ENCODE peak calls at places on chromosomes 5 and 9, in eight cellular contexts. W is CD4-positive, alpha-beta T cell; E is A549; P is CD8-positive, alpha-beta T cell; Z is ovary; Y is cardiac muscle cell; O is neural progenitor cell; U is upper lobe of right lung. J is an unnamed sample.

GRCh38 chr9:101119206-101119819 is 90.8 kb downstream of the PLPPR1 start:
- DNase-seq in W (no peak), O (peak), Z (no peak), U (peak), Y (peak), P (no peak), E (peak), J (peak)

GRCh38 chr9:93955356-93956182 is 414 bp upstream of the BARX1 start:
- DNase-seq in U (no peak), Z (no peak), W (no peak), E (peak), P (no peak), O (peak), Y (no peak), J (peak)

GRCh38 chr5:137622850-137623249 is 113.0 kb downstream of the KLHL3 start:
- DNase-seq in O (no peak), P (no peak), E (no peak), U (peak), Z (no peak), Y (peak), W (no peak), J (no peak)

GRCh38 chr9:109496126-109496707 is 1.9 kb downstream of the PTPN3 start:
- DNase-seq in E (no peak), W (no peak), Z (no peak), O (no peak), U (no peak), P (no peak), Y (no peak), J (no peak)

GRCh38 chr5:2181164-2181956 is 298.6 kb upstream of the IRX4 start:
- DNase-seq in P (no peak), W (no peak), U (no peak), E (no peak), O (no peak), Y (no peak), Z (no peak), J (no peak)

GRCh38 chr5:173327948-173328895 is at the start of gene STC2:
- DNase-seq in E (peak), Z (peak), O (peak), P (no peak), U (no peak), Y (peak), W (no peak), J (peak)

GRCh38 chr5:59346987-59347386 is 546.5 kb downstream of the PDE4D start:
- DNase-seq in Y (no peak), P (no peak), U (no peak), W (no peak), Z (no peak), O (no peak), E (no peak), J (no peak)

GRCh38 chr5:81590498-81591384 is 160.2 kb downstream of the SSBP2 start:
- DNase-seq in W (no peak), Z (no peak), O (peak), Y (peak), E (no peak), P (no peak), U (no peak), J (no peak)

GRCh38 chr9:37989632-37990155 is 79.3 kb downstream of the SHB start:
- DNase-seq in O (no peak), Y (no peak), U (no peak), P (no peak), Z (no peak), E (no peak), W (no peak), J (no peak)

GRCh38 chr5:172336264-172336663 is 52.7 kb upstream of the UBTD2 start:
- DNase-seq in E (no peak), P (no peak), U (no peak), W (no peak), Y (no peak), O (no peak), Z (no peak), J (no peak)

GRCh38 chr5:169904568-169904967 is 75.7 kb downstream of the INSYN2B start:
- DNase-seq in Y (no peak), U (no peak), Z (no peak), W (no peak), O (peak), E (no peak), P (no peak), J (peak)

GRCh38 chr5:111859533-111860270 is 102.7 kb upstream of the NREP start:
- DNase-seq in U (no peak), P (no peak), W (no peak), E (no peak), O (no peak), Y (peak), Z (no peak), J (peak)

GRCh38 chr9:18410983-18411382 is 63.0 kb upstream of the ADAMTSL1 start:
- DNase-seq in E (no peak), P (no peak), W (no peak), O (no peak), Z (no peak), U (no peak), Y (no peak), J (no peak)

GRCh38 chr9:105912868-105913516 is 218.7 kb downstream of the TMEM38B start:
- DNase-seq in Y (peak), U (no peak), P (no peak), Z (no peak), W (no peak), O (no peak), E (peak), J (no peak)

GRCh38 chr5:171957591-171958251 is 48.7 kb downstream of the FBXW11 start:
- DNase-seq in E (no peak), W (no peak), Y (no peak), P (no peak), Z (no peak), O (no peak), U (no peak), J (no peak)

GRCh38 chr5:83368317-83368716 is 103.2 kb upstream of the VCAN start:
- DNase-seq in P (no peak), O (no peak), Y (peak), U (no peak), E (no peak), Z (no peak), W (no peak), J (peak)

GRCh38 chr5:115583474-115583873 is 18.8 kb downstream of the TICAM2 start:
- DNase-seq in O (peak), U (no peak), W (no peak), P (no peak), E (no peak), Y (peak), Z (no peak), J (no peak)

GRCh38 chr5:158914008-158914407 is 185.7 kb downstream of the EBF1 start:
- DNase-seq in U (no peak), O (no peak), P (no peak), E (no peak), W (no peak), Y (no peak), Z (no peak), J (no peak)

GRCh38 chr9:121984726-121985402 is 108.2 kb downstream of the TTLL11 start:
- DNase-seq in O (no peak), P (no peak), Z (no peak), Y (peak), W (no peak), U (no peak), E (no peak), J (no peak)

GRCh38 chr5:131254741-131255140 is 9.1 kb upstream of the CDC42SE2 start:
- DNase-seq in U (no peak), Y (no peak), W (no peak), Z (no peak), P (no peak), O (no peak), E (no peak), J (no peak)

GRCh38 chr9:79482078-79482477 is 89.7 kb upstream of the TLE4 start:
- DNase-seq in W (no peak), Y (no peak), E (no peak), U (no peak), Z (no peak), O (no peak), P (no peak), J (no peak)

GRCh38 chr5:142888469-142889085 is 118.4 kb downstream of the ARHGAP26 start:
- DNase-seq in O (peak), Z (no peak), Y (peak), P (no peak), W (no peak), U (no peak), E (peak), J (peak)

GRCh38 chr5:35785601-35786085 is 71.0 kb upstream of the IL7R start:
- DNase-seq in O (no peak), Z (no peak), Y (no peak), U (no peak), E (no peak), W (no peak), P (no peak), J (no peak)

GRCh38 chr5:143019157-143019556 is 249.0 kb downstream of the ARHGAP26 start:
- DNase-seq in O (no peak), W (no peak), Z (no peak), U (no peak), Y (no peak), P (no peak), E (no peak), J (no peak)

GRCh38 chr5:98519530-98519929 is 253.9 kb upstream of the RGMB start:
- DNase-seq in U (no peak), W (no peak), Y (no peak), E (no peak), Z (no peak), O (no peak), P (no peak), J (no peak)

GRCh38 chr9:128231638-128232568 is 28.7 kb downstream of the DNM1 start:
- DNase-seq in U (peak), E (no peak), O (no peak), Z (no peak), Y (no peak), P (no peak), W (no peak), J (no peak)

GRCh38 chr9:104553261-104553660 is 15.7 kb upstream of the OR13C8 start:
- DNase-seq in Y (no peak), W (no peak), P (no peak), U (no peak), O (no peak), E (no peak), Z (no peak), J (no peak)

GRCh38 chr5:64301566-64301965 is 135.9 kb downstream of the RNF180 start:
- DNase-seq in E (no peak), W (no peak), Z (no peak), U (no peak), P (no peak), Y (no peak), O (no peak), J (no peak)

GRCh38 chr5:149988126-149988525 is 12.3 kb downstream of the TIGD6 start:
- DNase-seq in U (no peak), W (no peak), Y (no peak), Z (no peak), E (no peak), O (no peak), P (no peak), J (no peak)

DNA sequence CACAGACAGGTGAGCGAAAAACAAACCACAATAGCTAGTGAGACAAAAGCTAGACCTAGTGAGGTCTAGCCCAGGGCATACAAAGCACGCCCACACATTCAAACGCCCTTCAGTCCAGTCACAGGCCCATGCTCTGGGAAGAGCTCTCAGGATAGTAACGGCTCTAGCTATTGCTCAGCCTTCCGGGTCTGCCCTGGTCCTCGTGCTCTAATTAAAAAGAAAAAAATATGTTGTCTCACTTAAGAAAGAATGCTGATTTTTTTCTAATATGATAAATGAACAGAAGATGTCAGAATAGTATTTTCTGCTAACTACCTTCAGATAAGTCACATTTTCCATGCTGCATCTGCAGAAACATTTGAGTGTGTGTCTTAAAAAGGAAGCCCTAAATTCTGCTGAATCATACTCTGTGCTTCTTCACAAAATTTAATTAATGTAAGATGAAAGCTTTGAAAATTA is 94.5 kb downstream of the PLPP1 start:
- DNase-seq in E (no peak), P (no peak), U (no peak), Z (no peak), W (no peak), Y (peak), O (peak), J (peak)
- H3K27ac ChIP-seq in E (peak), P (no peak), U (no peak), Z (peak), W (no peak), Y (peak), O (peak), J (peak)

DNA sequence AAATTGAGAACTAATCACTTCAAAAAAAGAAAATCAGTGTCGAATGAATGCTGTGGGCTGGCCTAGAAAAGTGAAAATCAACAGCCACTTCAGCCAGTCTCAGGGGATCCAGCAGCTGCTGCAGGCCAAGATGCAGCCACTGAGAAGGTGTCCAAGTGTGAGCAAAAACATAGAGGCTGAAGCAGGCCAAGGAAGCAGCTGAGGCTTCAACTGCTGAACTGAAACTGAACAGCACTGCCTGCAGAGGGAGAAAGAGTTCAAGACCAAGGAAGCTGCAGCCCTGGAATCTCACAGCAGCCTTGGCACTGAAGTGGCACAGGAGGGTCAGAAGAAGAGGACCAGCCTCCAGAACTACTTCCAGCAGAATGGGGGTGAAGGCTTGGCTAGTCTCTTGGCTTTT is 15.8 kb upstream of the SLC36A3 start:
- DNase-seq in W (no peak), Y (peak), O (no peak), P (no peak), Z (peak), U (no peak), E (no peak), J (no peak)
- TF ChIP-seq CTCF in W (no peak), Y (peak), O (no peak), P (no peak), Z (no peak), U (no peak), E (peak), J (no peak)

DNA sequence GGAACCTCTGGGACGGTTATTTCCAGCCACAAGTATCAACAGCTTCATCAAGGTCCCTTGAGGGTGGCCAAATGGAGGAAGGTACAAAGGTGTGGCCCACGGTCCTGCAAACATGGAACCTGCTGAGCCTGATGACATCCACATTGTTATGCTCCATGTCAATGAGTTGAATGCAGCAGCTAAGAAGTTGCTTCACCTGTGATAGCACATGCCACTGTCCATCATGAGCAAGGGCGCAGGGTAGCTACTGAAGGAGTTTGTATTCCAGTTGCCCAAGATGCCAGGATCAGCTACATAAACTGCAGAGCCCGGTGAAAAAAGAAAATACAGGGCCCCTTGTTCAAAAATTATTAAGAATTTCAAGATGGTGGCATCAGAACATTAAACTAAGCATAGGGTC is 24.2 kb downstream of the LSM11 start:
- DNase-seq in O (no peak), W (no peak), E (no peak), Y (no peak), U (no peak), Z (no peak), P (no peak), J (no peak)
- H3K27ac ChIP-seq in O (no peak), W (no peak), E (no peak), Y (no peak), U (no peak), Z (no peak), P (no peak), J (no peak)

DNA sequence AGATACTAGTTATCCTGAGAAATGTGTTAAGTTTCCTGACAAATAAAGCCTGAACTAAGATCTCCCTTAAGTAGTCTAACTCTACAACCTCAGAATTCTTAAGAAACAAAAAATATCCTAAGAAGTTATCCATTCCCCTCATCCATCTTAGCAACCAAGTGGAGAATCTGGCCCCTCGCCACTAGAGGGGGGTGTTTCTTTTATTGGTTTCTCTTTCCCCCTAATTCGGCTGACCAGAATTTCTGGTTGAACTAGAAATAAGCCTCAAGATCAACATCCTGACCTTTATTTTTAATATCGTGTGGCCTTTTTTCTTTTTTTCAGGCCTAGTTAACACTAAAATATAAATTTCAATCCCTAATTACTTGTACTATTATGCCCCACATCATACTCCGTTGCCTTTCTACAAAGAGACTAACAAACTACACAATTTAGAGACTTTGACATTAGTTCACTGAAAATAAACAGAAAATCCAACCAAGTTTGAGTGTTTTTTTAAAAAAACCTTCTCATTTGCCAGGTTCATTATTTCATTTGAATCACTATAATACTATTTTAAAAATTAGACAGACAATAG is 14.3 kb upstream of the NR4A3 start:
- DNase-seq in Z (peak), P (peak), U (peak), W (peak), E (peak), Y (peak), O (peak), J (peak)
- TF ChIP-seq CTCF in Z (peak), P (peak), U (peak), W (peak), E (peak), Y (peak), O (peak), J (peak)

DNA sequence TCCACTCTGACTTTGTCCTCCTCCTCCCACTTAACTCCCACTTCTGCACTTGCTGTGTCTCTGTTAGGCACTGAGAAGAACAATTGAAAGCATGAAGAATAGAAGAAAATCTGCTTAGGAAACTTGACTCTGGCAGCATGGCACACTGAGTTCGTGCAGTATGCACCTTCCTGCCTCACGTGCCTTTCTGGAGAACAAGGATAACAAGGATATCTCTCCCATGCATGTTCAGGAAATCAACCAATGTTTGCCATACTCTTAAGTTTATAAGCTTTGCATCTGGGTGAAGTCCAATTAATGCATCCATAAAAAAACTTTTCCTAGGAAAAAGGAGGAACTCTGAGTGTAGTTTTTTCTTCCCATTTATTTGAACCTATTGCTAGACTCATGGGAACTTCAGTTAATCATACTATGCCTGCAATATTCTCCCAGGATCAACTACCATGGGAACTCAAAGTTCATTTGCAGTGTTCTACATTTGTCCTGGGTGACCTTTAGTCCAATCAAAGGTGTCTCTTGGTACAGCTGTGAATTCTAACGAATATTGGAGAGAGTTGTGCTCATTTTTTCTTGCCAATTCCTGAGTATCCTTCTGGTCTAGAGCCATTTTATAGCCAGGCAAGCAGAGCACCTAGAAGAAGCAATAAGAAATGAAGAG is 227.0 kb downstream of the ENC1 start:
- DNase-seq in P (no peak), E (no peak), O (no peak), Y (no peak), W (no peak), U (no peak), Z (no peak), J (no peak)
- H3K27ac ChIP-seq in P (no peak), E (no peak), O (no peak), Y (no peak), W (no peak), U (no peak), Z (no peak), J (no peak)

DNA sequence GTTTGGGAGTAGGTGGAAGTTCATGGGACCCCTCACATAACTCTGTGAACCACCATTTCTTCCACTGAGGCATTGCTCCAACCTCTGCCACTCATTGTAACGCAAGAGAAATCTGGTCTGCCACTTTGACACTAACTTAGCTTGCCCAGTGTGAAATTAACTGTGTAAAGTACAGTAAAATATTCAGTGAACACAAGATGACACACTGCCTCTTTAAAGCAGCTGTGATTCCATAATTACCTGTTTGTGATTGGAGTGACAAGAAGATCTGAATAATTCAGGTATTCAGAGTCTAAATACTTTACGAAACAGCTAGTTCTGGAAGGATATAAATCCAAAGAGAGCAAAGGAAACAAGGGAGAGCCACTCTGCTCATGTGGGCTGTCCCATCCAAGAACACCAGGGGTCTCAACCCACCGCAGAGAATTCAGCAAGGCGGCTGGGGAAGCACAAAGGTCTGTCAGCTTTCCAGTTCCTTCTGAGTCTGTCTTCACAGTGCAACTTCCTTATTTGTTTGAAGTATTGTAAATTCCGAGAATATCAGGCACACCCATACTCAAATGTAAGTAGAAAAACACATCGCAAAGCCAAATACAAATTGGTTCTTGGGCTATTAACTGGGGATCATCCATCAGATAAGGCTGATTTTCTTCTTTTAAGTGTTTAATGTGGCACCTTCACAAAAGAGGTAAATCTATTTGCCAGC is 86.9 kb downstream of the GNAQ start:
- DNase-seq in E (no peak), O (peak), P (no peak), Y (no peak), W (no peak), U (peak), Z (no peak), J (no peak)
- TF ChIP-seq CTCF in E (no peak), O (peak), P (no peak), Y (no peak), W (no peak), U (peak), Z (no peak), J (no peak)